ENCODE peak calls at places on chromosome 14, in eight cellular contexts. One of them, this sample, is unnamed.

GRCh38 chr14:32190713-32191112 is 11.1 kb upstream of the RNU6-7 start:
- DNase-seq in ovary: no peak
- DNase-seq in keratinocyte: no peak
- DNase-seq in heart left ventricle: no peak
- DNase-seq in spleen: no peak
- DNase-seq in left ventricle myocardium inferior: no peak
- DNase-seq in tibial artery: no peak
- DNase-seq in lower lobe of right lung: no peak
- DNase-seq in this sample: no peak

GRCh38 chr14:101318271-101318670 is 243.0 kb upstream of the DIO3 start:
- DNase-seq in ovary: no peak
- DNase-seq in keratinocyte: no peak
- DNase-seq in heart left ventricle: no peak
- DNase-seq in spleen: no peak
- DNase-seq in left ventricle myocardium inferior: no peak
- DNase-seq in tibial artery: no peak
- DNase-seq in lower lobe of right lung: no peak
- DNase-seq in this sample: no peak

GRCh38 chr14:104708606-104709268 is 15.3 kb upstream of the ADSS1 start:
- DNase-seq in ovary: peak; percentile 72
- DNase-seq in keratinocyte: no peak
- DNase-seq in heart left ventricle: peak; percentile 84
- DNase-seq in spleen: peak; percentile 91
- DNase-seq in left ventricle myocardium inferior: peak; percentile 67
- DNase-seq in tibial artery: peak; percentile 86
- DNase-seq in lower lobe of right lung: peak; percentile 79
- DNase-seq in this sample: peak; percentile 80

GRCh38 chr14:78153069-78153351 is 17.2 kb upstream of the NRXN3 start:
- DNase-seq in ovary: no peak
- DNase-seq in keratinocyte: no peak
- DNase-seq in heart left ventricle: no peak
- DNase-seq in spleen: no peak
- DNase-seq in left ventricle myocardium inferior: no peak
- DNase-seq in tibial artery: no peak
- DNase-seq in lower lobe of right lung: no peak
- DNase-seq in this sample: peak; percentile 12

GRCh38 chr14:22264759-22265158 is 324.3 kb downstream of the DAD1 start:
- DNase-seq in ovary: no peak
- DNase-seq in keratinocyte: no peak
- DNase-seq in heart left ventricle: no peak
- DNase-seq in spleen: no peak
- DNase-seq in left ventricle myocardium inferior: no peak
- DNase-seq in tibial artery: no peak
- DNase-seq in lower lobe of right lung: no peak
- DNase-seq in this sample: no peak

GRCh38 chr14:74945852-74946658 is 9.3 kb downstream of the PGF start:
- DNase-seq in ovary: peak; percentile 81
- DNase-seq in keratinocyte: no peak
- DNase-seq in heart left ventricle: peak; percentile 88
- DNase-seq in spleen: peak; percentile 91
- DNase-seq in left ventricle myocardium inferior: peak; percentile 79
- DNase-seq in tibial artery: peak; percentile 87
- DNase-seq in lower lobe of right lung: peak; percentile 72
- DNase-seq in this sample: peak; percentile 72

GRCh38 chr14:22780105-22780679 is 13.7 kb downstream of the OXA1L start:
- DNase-seq in ovary: no peak
- DNase-seq in keratinocyte: no peak
- DNase-seq in heart left ventricle: no peak
- DNase-seq in spleen: no peak
- DNase-seq in left ventricle myocardium inferior: no peak
- DNase-seq in tibial artery: no peak
- DNase-seq in lower lobe of right lung: no peak
- DNase-seq in this sample: no peak

GRCh38 chr14:59360923-59361794 is 104.0 kb downstream of the GPR135 start:
- DNase-seq in ovary: no peak
- DNase-seq in keratinocyte: peak; percentile 66
- DNase-seq in heart left ventricle: peak; percentile 86
- DNase-seq in spleen: peak; percentile 81
- DNase-seq in left ventricle myocardium inferior: peak; percentile 80
- DNase-seq in tibial artery: peak; percentile 70
- DNase-seq in lower lobe of right lung: peak; percentile 77
- DNase-seq in this sample: peak; percentile 70

GRCh38 chr14:105793836-105794235 is 267.5 kb downstream of the TMEM121 start:
- DNase-seq in ovary: no peak
- DNase-seq in keratinocyte: no peak
- DNase-seq in heart left ventricle: no peak
- DNase-seq in spleen: no peak
- DNase-seq in left ventricle myocardium inferior: no peak
- DNase-seq in tibial artery: no peak
- DNase-seq in lower lobe of right lung: no peak
- DNase-seq in this sample: no peak

GRCh38 chr14:47149326-47149725 is 497.7 kb upstream of the RPL10L start:
- DNase-seq in ovary: no peak
- DNase-seq in keratinocyte: no peak
- DNase-seq in heart left ventricle: no peak
- DNase-seq in spleen: no peak
- DNase-seq in left ventricle myocardium inferior: no peak
- DNase-seq in tibial artery: no peak
- DNase-seq in lower lobe of right lung: no peak
- DNase-seq in this sample: no peak

GRCh38 chr14:31887929-31888580 is 189.0 kb upstream of the ARHGAP5 start:
- DNase-seq in ovary: no peak
- DNase-seq in keratinocyte: no peak
- DNase-seq in heart left ventricle: no peak
- DNase-seq in spleen: no peak
- DNase-seq in left ventricle myocardium inferior: no peak
- DNase-seq in tibial artery: no peak
- DNase-seq in lower lobe of right lung: no peak
- DNase-seq in this sample: no peak

GRCh38 chr14:52895000-52895399 is 55.9 kb downstream of the FERMT2 start:
- DNase-seq in ovary: no peak
- DNase-seq in keratinocyte: no peak
- DNase-seq in heart left ventricle: no peak
- DNase-seq in spleen: no peak
- DNase-seq in left ventricle myocardium inferior: no peak
- DNase-seq in tibial artery: no peak
- DNase-seq in lower lobe of right lung: no peak
- DNase-seq in this sample: no peak

GRCh38 chr14:81859071-81859470 is 325.4 kb upstream of the SEL1L start:
- DNase-seq in ovary: no peak
- DNase-seq in keratinocyte: no peak
- DNase-seq in heart left ventricle: no peak
- DNase-seq in spleen: no peak
- DNase-seq in left ventricle myocardium inferior: no peak
- DNase-seq in tibial artery: no peak
- DNase-seq in lower lobe of right lung: no peak
- DNase-seq in this sample: no peak

GRCh38 chr14:60245316-60246177 is 3.5 kb upstream of the PPM1A start:
- DNase-seq in ovary: no peak
- DNase-seq in keratinocyte: no peak
- DNase-seq in heart left ventricle: no peak
- DNase-seq in spleen: peak; percentile 47
- DNase-seq in left ventricle myocardium inferior: no peak
- DNase-seq in tibial artery: no peak
- DNase-seq in lower lobe of right lung: no peak
- DNase-seq in this sample: no peak

GRCh38 chr14:33062881-33063280 is 124.2 kb downstream of the NPAS3 start:
- DNase-seq in ovary: no peak
- DNase-seq in keratinocyte: no peak
- DNase-seq in heart left ventricle: no peak
- DNase-seq in spleen: no peak
- DNase-seq in left ventricle myocardium inferior: no peak
- DNase-seq in tibial artery: no peak
- DNase-seq in lower lobe of right lung: no peak
- DNase-seq in this sample: no peak

GRCh38 chr14:56150018-56150417 is 31.8 kb downstream of the PELI2 start:
- DNase-seq in ovary: no peak
- DNase-seq in keratinocyte: no peak
- DNase-seq in heart left ventricle: no peak
- DNase-seq in spleen: no peak
- DNase-seq in left ventricle myocardium inferior: no peak
- DNase-seq in tibial artery: no peak
- DNase-seq in lower lobe of right lung: no peak
- DNase-seq in this sample: no peak

GRCh38 chr14:53515264-53515663 is 362.1 kb upstream of the DDHD1 start:
- DNase-seq in ovary: no peak
- DNase-seq in keratinocyte: no peak
- DNase-seq in heart left ventricle: no peak
- DNase-seq in spleen: no peak
- DNase-seq in left ventricle myocardium inferior: no peak
- DNase-seq in tibial artery: no peak
- DNase-seq in lower lobe of right lung: no peak
- DNase-seq in this sample: no peak

GRCh38 chr14:50055461-50056228 is 60.7 kb downstream of the VCPKMT start:
- DNase-seq in ovary: no peak
- DNase-seq in keratinocyte: no peak
- DNase-seq in heart left ventricle: no peak
- DNase-seq in spleen: no peak
- DNase-seq in left ventricle myocardium inferior: no peak
- DNase-seq in tibial artery: no peak
- DNase-seq in lower lobe of right lung: no peak
- DNase-seq in this sample: no peak
- TF ChIP-seq CTCF in ovary: no peak
- TF ChIP-seq CTCF in keratinocyte: no peak
- TF ChIP-seq CTCF in heart left ventricle: no peak
- TF ChIP-seq CTCF in spleen: no peak
- TF ChIP-seq CTCF in left ventricle myocardium inferior: peak; percentile 24
- TF ChIP-seq CTCF in tibial artery: no peak
- TF ChIP-seq CTCF in lower lobe of right lung: no peak
- TF ChIP-seq CTCF in this sample: no peak

GRCh38 chr14:35047961-35048513 is 2.0 kb downstream of the FAM177A1 start:
- DNase-seq in ovary: no peak
- DNase-seq in keratinocyte: no peak
- DNase-seq in heart left ventricle: no peak
- DNase-seq in spleen: no peak
- DNase-seq in left ventricle myocardium inferior: no peak
- DNase-seq in tibial artery: no peak
- DNase-seq in lower lobe of right lung: no peak
- DNase-seq in this sample: no peak
- H3K27ac ChIP-seq in ovary: no peak overlapping the region
- H3K27ac ChIP-seq in keratinocyte: no peak overlapping the region
- H3K27ac ChIP-seq in heart left ventricle: peak overlapping the region; percentile 99
- H3K27ac ChIP-seq in spleen: no peak overlapping the region
- H3K27ac ChIP-seq in left ventricle myocardium inferior: peak overlapping the region; percentile 95
- H3K27ac ChIP-seq in tibial artery: no peak overlapping the region
- H3K27ac ChIP-seq in lower lobe of right lung: peak overlapping the region; percentile 93
- H3K27ac ChIP-seq in this sample: no peak overlapping the region

DNA sequence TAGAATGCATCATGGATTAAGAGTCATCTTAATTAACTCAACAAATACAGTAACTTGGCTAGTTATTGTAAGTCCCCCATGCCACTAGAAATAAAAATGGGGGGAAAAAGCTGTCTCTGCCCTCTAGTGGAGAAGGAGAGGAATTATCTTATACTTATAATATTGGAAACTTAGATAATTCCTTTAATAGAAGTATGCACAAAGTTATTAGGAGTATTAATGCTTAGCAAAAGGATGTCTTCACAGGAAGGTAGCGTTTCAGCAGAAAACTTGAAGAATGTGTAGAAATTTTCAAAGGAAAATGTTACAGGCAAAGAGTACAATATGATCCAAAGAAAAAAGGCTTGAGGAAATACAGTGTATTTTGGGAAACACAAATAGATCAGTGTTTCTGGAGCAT is 19.8 kb downstream of the OR5AU1 start:
- DNase-seq in ovary: no peak
- DNase-seq in keratinocyte: no peak
- DNase-seq in heart left ventricle: no peak
- DNase-seq in spleen: no peak
- DNase-seq in left ventricle myocardium inferior: no peak
- DNase-seq in tibial artery: no peak
- DNase-seq in lower lobe of right lung: no peak
- DNase-seq in this sample: peak; percentile 49
- TF ChIP-seq CTCF in ovary: no peak
- TF ChIP-seq CTCF in keratinocyte: peak; percentile 51
- TF ChIP-seq CTCF in heart left ventricle: peak; percentile 60
- TF ChIP-seq CTCF in spleen: peak; percentile 16
- TF ChIP-seq CTCF in left ventricle myocardium inferior: peak; percentile 69
- TF ChIP-seq CTCF in tibial artery: peak; percentile 27
- TF ChIP-seq CTCF in lower lobe of right lung: peak; percentile 60
- TF ChIP-seq CTCF in this sample: peak; percentile 79

DNA sequence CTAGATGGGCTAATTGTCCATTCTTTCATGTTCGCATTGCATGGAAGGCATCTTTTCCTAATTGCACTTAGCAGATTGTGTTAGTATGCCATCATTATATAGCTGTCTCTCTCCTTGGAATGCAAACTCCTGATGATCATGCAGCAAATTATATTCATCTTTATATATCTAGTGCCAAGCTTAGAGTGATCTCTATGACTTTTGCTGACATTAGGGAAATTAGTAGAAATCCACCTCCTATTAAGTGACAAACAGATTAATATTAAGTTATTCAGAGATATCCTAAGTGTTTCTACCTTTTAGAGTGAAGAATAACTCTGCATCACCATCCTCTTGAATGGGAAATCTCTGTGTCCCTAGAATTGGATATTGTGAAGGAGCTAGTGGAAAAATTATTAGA is 185.6 kb downstream of the FOXG1 start:
- DNase-seq in ovary: no peak
- DNase-seq in keratinocyte: no peak
- DNase-seq in heart left ventricle: no peak
- DNase-seq in spleen: no peak
- DNase-seq in left ventricle myocardium inferior: no peak
- DNase-seq in tibial artery: no peak
- DNase-seq in lower lobe of right lung: no peak
- DNase-seq in this sample: no peak
- H3K27ac ChIP-seq in ovary: no peak overlapping the region
- H3K27ac ChIP-seq in keratinocyte: no peak overlapping the region
- H3K27ac ChIP-seq in heart left ventricle: no peak overlapping the region
- H3K27ac ChIP-seq in spleen: no peak overlapping the region
- H3K27ac ChIP-seq in left ventricle myocardium inferior: no peak overlapping the region
- H3K27ac ChIP-seq in tibial artery: no peak overlapping the region
- H3K27ac ChIP-seq in lower lobe of right lung: no peak overlapping the region
- H3K27ac ChIP-seq in this sample: no peak overlapping the region